ENCODE peak calls at places on chromosomes 2 and 18, in four cellular contexts. One of them, this sample, is unnamed.

GRCh38 chr2:218168635-218169462 is 2.1 kb upstream of the CXCR1 start:
- DNase-seq in WERI-Rb-1: peak
- DNase-seq in Panc1: peak
- DNase-seq in endothelial cell: peak
- DNase-seq in this sample: peak

GRCh38 chr18:76519156-76519549 is 24.1 kb upstream of the ZNF516 start:
- DNase-seq in endothelial cell: peak
- DNase-seq in Panc1: no peak
- DNase-seq in WERI-Rb-1: no peak
- DNase-seq in this sample: no peak

GRCh38 chr2:223941579-223942277 is 3.4 kb downstream of the WDFY1 start:
- DNase-seq in Panc1: no peak
- DNase-seq in WERI-Rb-1: no peak
- DNase-seq in endothelial cell: no peak
- DNase-seq in this sample: no peak

GRCh38 chr2:209977386-209978239 is 24.8 kb upstream of the RPE start:
- DNase-seq in Panc1: peak
- DNase-seq in WERI-Rb-1: no peak
- DNase-seq in endothelial cell: no peak
- DNase-seq in this sample: no peak

GRCh38 chr2:242098445-242099128 is 229.1 kb downstream of the RTP5 start:
- DNase-seq in Panc1: no peak
- DNase-seq in endothelial cell: no peak
- DNase-seq in WERI-Rb-1: no peak
- DNase-seq in this sample: no peak

GRCh38 chr18:11728247-11728646 is 39.2 kb downstream of the GNAL start:
- DNase-seq in endothelial cell: peak
- DNase-seq in WERI-Rb-1: peak
- DNase-seq in Panc1: no peak
- DNase-seq in this sample: no peak

GRCh38 chr2:20350105-20350712 is 435 bp downstream of the PUM2 start:
- DNase-seq in endothelial cell: peak
- DNase-seq in WERI-Rb-1: peak
- DNase-seq in Panc1: no peak
- DNase-seq in this sample: peak

GRCh38 chr2:24721470-24721869 is 71.7 kb downstream of the PTRHD1 start:
- DNase-seq in endothelial cell: no peak
- DNase-seq in Panc1: no peak
- DNase-seq in WERI-Rb-1: peak
- DNase-seq in this sample: no peak

GRCh38 chr2:66534461-66534860 is 99.5 kb downstream of the MEIS1 start:
- DNase-seq in WERI-Rb-1: no peak
- DNase-seq in Panc1: no peak
- DNase-seq in endothelial cell: no peak
- DNase-seq in this sample: no peak

GRCh38 chr2:6896930-6897759 is 19.6 kb downstream of the RSAD2 start:
- DNase-seq in endothelial cell: no peak
- DNase-seq in WERI-Rb-1: no peak
- DNase-seq in Panc1: no peak
- DNase-seq in this sample: no peak

GRCh38 chr18:22846088-22846683 is 86.9 kb upstream of the RBBP8 start:
- DNase-seq in endothelial cell: no peak
- DNase-seq in WERI-Rb-1: no peak
- DNase-seq in Panc1: no peak
- DNase-seq in this sample: no peak

GRCh38 chr2:69375494-69376353 is 11.3 kb downstream of the GFPT1 start:
- DNase-seq in endothelial cell: peak
- DNase-seq in WERI-Rb-1: no peak
- DNase-seq in Panc1: no peak
- DNase-seq in this sample: no peak

GRCh38 chr2:238553159-238553558 is 126.4 kb downstream of the ASB1 start:
- DNase-seq in endothelial cell: no peak
- DNase-seq in Panc1: no peak
- DNase-seq in WERI-Rb-1: no peak
- DNase-seq in this sample: no peak

DNA sequence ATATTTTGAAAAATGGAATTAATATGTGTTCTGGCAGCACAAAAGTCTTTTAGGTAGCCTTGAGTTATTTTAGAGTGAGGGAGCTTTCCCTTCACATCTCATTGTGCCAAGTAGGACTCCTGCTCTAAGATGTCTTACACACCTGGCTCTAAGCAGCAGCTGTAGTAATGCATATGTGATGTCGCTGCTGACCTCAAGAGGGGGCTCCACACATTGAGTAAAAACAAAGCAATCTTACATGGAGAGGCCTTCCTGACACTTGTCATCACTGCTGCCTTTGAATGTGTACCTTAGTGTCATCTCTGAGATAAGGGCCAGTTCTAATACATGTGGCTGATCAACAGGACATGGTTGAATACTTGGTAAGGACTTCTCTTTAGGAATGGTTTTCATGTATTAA is 75.8 kb downstream of the ACTR3 start:
- DNase-seq in WERI-Rb-1: peak
- DNase-seq in endothelial cell: peak
- DNase-seq in Panc1: peak
- DNase-seq in this sample: no peak
- TF ChIP-seq CTCF in WERI-Rb-1: peak
- TF ChIP-seq CTCF in endothelial cell: peak
- TF ChIP-seq CTCF in Panc1: peak
- TF ChIP-seq CTCF in this sample: peak

GRCh38 chr2:115290478-115290877 is 848.0 kb downstream of the DPP10 start:
- DNase-seq in Panc1: no peak
- DNase-seq in endothelial cell: no peak
- DNase-seq in WERI-Rb-1: no peak
- DNase-seq in this sample: no peak
- TF ChIP-seq CTCF in Panc1: no peak
- TF ChIP-seq CTCF in endothelial cell: no peak
- TF ChIP-seq CTCF in WERI-Rb-1: no peak
- TF ChIP-seq CTCF in this sample: no peak

GRCh38 chr18:47618758-47619157 is 311.7 kb downstream of the SMAD2 start:
- DNase-seq in WERI-Rb-1: no peak
- DNase-seq in endothelial cell: no peak
- DNase-seq in Panc1: no peak
- DNase-seq in this sample: no peak

GRCh38 chr18:47613929-47614328 is 316.5 kb downstream of the SMAD2 start:
- DNase-seq in endothelial cell: no peak
- DNase-seq in Panc1: no peak
- DNase-seq in WERI-Rb-1: no peak
- DNase-seq in this sample: no peak

GRCh38 chr18:47615043-47615442 is 315.4 kb downstream of the SMAD2 start:
- DNase-seq in endothelial cell: no peak
- DNase-seq in WERI-Rb-1: no peak
- DNase-seq in Panc1: no peak
- DNase-seq in this sample: no peak

DNA sequence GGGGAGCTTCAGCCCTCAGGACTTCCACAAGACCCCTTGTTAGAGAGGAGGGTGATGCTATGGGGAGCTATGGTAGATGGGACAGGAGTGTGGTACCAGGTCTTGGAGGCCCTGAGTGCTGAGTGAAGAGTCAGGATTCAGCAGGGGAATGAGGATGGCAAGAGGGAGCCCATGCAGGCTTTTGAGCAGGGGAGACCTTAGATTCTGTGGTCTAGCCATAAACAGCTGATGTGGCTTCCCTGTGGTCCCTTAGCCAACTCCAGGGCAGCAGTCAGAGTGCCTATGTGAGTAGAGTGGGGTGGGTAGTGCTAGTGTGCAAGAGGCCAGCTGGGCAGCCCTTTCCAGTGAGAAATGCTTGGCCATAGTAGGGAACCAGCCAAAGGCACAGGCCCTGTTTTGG is 310.7 kb downstream of the SMAD2 start:
- DNase-seq in WERI-Rb-1: no peak
- DNase-seq in Panc1: no peak
- DNase-seq in endothelial cell: no peak
- DNase-seq in this sample: no peak
- TF ChIP-seq CTCF in WERI-Rb-1: no peak
- TF ChIP-seq CTCF in Panc1: no peak
- TF ChIP-seq CTCF in endothelial cell: no peak
- TF ChIP-seq CTCF in this sample: no peak

DNA sequence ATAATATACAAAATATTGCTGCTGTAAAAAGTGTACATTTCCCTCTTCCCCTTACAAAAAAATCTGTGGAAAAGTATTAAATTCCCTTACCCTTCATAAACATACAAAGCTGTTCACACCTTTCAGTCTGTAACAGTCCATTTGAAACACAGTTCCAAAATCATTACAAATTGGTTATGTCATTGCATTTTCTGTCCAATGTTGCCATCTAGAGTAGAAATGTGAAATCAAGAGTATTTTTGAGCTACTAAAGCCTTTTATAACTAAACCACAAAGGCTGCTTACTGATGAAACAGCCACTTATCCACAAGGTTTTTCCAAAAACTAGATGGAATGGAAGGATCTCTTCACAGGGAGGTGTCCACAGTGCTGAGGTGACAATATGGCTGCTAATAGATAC is 72.5 kb downstream of the SS18 start:
- DNase-seq in WERI-Rb-1: no peak
- DNase-seq in Panc1: no peak
- DNase-seq in endothelial cell: no peak
- DNase-seq in this sample: no peak
- TF ChIP-seq CTCF in WERI-Rb-1: no peak
- TF ChIP-seq CTCF in Panc1: no peak
- TF ChIP-seq CTCF in endothelial cell: no peak
- TF ChIP-seq CTCF in this sample: peak

DNA sequence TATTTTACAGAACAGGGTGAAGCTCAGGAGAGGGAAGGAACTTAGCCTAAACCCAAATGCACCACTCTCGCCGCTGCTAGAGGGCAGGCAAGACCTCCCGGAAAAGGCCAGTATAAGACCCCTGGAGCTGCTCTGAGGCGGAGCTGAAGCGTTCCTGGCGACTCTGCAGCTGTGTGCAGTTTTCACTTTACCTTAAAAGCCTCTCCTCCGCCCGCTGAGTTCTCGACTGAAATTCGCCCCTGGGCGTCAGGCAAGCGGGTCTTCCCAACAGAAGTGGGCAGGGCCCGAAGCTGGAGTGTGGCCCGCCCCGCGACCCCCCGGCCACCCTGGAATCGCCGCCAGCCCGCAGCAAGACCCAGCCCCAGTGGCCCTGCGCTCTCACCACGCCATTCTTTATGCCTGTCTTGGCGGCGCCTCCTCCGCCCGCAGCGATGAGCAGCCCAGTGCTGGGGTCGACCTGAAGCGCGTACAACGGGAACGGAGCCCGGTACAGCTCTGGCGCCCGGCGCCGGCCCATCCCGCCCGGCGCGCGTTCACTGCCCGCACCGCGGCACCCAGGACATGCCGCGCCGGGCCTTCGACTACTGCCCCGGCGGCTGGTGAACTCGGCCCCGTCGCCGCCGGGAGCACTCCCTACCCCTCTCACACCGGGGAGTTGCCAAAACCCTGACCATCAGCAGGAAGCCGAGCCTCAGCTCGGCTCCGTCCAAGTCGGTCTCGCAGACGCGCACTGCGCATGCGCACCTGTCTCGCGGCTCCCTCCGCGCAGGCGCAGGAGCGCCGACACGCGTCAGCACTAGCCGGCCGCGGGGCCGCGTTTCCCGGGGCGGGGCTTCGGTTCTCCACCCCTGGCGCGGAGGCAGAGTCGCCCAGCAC is at the start of gene PREB:
- DNase-seq in endothelial cell: peak
- DNase-seq in WERI-Rb-1: peak
- DNase-seq in Panc1: peak
- DNase-seq in this sample: peak
- TF ChIP-seq CTCF in endothelial cell: no peak
- TF ChIP-seq CTCF in WERI-Rb-1: peak
- TF ChIP-seq CTCF in Panc1: no peak
- TF ChIP-seq CTCF in this sample: peak

GRCh38 chr2:11904029-11904428 is 157.6 kb downstream of the LPIN1 start:
- DNase-seq in endothelial cell: no peak
- DNase-seq in Panc1: no peak
- DNase-seq in WERI-Rb-1: peak
- DNase-seq in this sample: no peak
- TF ChIP-seq CTCF in endothelial cell: no peak
- TF ChIP-seq CTCF in Panc1: no peak
- TF ChIP-seq CTCF in WERI-Rb-1: peak
- TF ChIP-seq CTCF in this sample: no peak

GRCh38 chr18:74623047-74623816 is 25.6 kb downstream of the ZNF407 start:
- DNase-seq in WERI-Rb-1: no peak
- DNase-seq in endothelial cell: no peak
- DNase-seq in Panc1: no peak
- DNase-seq in this sample: no peak
- TF ChIP-seq CTCF in WERI-Rb-1: peak
- TF ChIP-seq CTCF in endothelial cell: peak
- TF ChIP-seq CTCF in Panc1: peak
- TF ChIP-seq CTCF in this sample: peak

GRCh38 chr2:65443509-65444200 is 11.3 kb upstream of the SPRED2 start:
- DNase-seq in WERI-Rb-1: no peak
- DNase-seq in Panc1: no peak
- DNase-seq in endothelial cell: no peak
- DNase-seq in this sample: no peak
- TF ChIP-seq CTCF in WERI-Rb-1: no peak
- TF ChIP-seq CTCF in Panc1: no peak
- TF ChIP-seq CTCF in endothelial cell: no peak
- TF ChIP-seq CTCF in this sample: no peak

GRCh38 chr2:23542390-23542789 is 157.4 kb downstream of the KLHL29 start:
- DNase-seq in Panc1: no peak
- DNase-seq in WERI-Rb-1: no peak
- DNase-seq in endothelial cell: no peak
- DNase-seq in this sample: no peak

GRCh38 chr2:23545391-23545790 is 160.4 kb downstream of the KLHL29 start:
- DNase-seq in WERI-Rb-1: peak
- DNase-seq in Panc1: no peak
- DNase-seq in endothelial cell: no peak
- DNase-seq in this sample: no peak

GRCh38 chr2:23545811-23546210 is 160.8 kb downstream of the KLHL29 start:
- DNase-seq in Panc1: no peak
- DNase-seq in WERI-Rb-1: peak
- DNase-seq in endothelial cell: no peak
- DNase-seq in this sample: no peak

GRCh38 chr2:23546913-23547312 is 161.9 kb downstream of the KLHL29 start:
- DNase-seq in Panc1: no peak
- DNase-seq in endothelial cell: no peak
- DNase-seq in WERI-Rb-1: no peak
- DNase-seq in this sample: no peak

DNA sequence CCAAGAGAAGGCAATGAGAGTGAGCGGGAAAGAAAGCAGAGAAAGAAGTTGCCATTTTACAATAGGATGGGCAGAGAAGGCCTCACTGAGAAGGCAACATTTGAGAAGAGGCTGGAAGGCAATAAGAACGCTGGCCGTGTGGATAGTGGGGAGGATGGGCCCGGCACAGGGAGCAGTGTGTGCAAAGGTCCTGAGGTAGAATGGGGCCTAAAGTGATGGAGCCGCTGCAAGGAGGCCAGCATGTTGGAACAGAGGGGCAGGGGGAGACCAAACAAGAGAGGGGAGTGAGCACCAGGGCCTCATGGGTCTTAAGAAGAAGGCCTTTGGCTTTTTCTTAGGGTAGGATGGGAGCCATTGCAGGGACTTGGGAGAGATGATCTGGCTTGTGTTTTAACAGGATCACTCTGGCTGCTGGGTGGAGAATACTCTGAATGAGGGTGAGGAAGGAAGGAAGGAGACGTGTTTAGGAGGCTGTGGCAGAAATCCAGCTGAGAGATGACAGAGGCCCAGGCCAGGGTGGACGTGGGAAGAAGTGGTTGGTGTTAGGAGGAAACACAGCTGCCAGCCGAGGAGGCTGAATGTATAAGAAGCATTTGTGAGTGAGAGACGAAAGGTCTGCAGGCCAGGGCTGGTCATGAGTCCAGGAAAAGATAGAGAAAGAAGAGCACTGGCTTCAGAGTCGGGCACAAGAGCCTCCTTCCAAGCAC is 159.8 kb downstream of the KLHL29 start:
- DNase-seq in Panc1: no peak
- DNase-seq in endothelial cell: no peak
- DNase-seq in WERI-Rb-1: no peak
- DNase-seq in this sample: no peak
- TF ChIP-seq CTCF in Panc1: no peak
- TF ChIP-seq CTCF in endothelial cell: no peak
- TF ChIP-seq CTCF in WERI-Rb-1: no peak
- TF ChIP-seq CTCF in this sample: no peak

This sample was measured in progenitor cell of endocrine pancreas.